ENCODE peak calls at places on chromosomes 4 and X, in ten cellular contexts. H, U, A, E, C, R, B, N, L and T are unnamed samples.
A peak's percentile ranks its signal among the peaks of the same experiment; 100 is the strongest.

GRCh38 chr4:8740666-8741395 is 130.8 kb downstream of the HMX1 start:
- DNase-seq in H (no peak), U (no peak), A (no peak), E (peak; percentile 34), C (no peak), R (no peak), B (no peak), N (no peak), L (peak; percentile 16), T (no peak)

GRCh38 chr4:123446791-123447474 is 50.3 kb downstream of the SPRY1 start:
- DNase-seq in H (no peak), U (no peak), A (no peak), E (no peak), C (no peak), R (no peak), B (no peak), N (no peak), L (no peak), T (peak; percentile 56)

GRCh38 chrX:17635231-17635630 is 102.1 kb upstream of the SCML1 start:
- DNase-seq in H (no peak), U (no peak), A (no peak), E (no peak), C (peak; percentile 18), R (peak; percentile 45), B (no peak), N (peak; percentile 37), L (no peak), T (peak; percentile 28)

GRCh38 chr4:102675142-102675541 is 85.6 kb downstream of the MANBA start:
- DNase-seq in H (no peak), U (no peak), A (no peak), E (no peak), C (peak; percentile 72), R (peak; percentile 77), B (no peak), N (no peak), L (no peak), T (peak; percentile 62)

GRCh38 chr4:124899997-124900396 is 187.5 kb upstream of the ANKRD50 start:
- DNase-seq in H (no peak), U (no peak), A (no peak), E (no peak), C (no peak), R (no peak), B (no peak), N (no peak), L (no peak), T (no peak)

GRCh38 chr4:16860506-16860905 is 37.9 kb downstream of the LDB2 start:
- DNase-seq in H (no peak), U (no peak), A (no peak), E (no peak), C (peak; percentile 98), R (no peak), B (no peak), N (no peak), L (no peak), T (peak; percentile 73)

GRCh38 chrX:20042221-20042620 is 51.4 kb upstream of the BCLAF3 start:
- DNase-seq in H (no peak), U (no peak), A (no peak), E (no peak), C (no peak), R (no peak), B (no peak), N (no peak), L (no peak), T (no peak)

GRCh38 chr4:28702571-28702970 is 1841.9 kb downstream of the STIM2 start:
- DNase-seq in H (no peak), U (no peak), A (no peak), E (no peak), C (peak; percentile 4), R (no peak), B (no peak), N (no peak), L (no peak), T (no peak)

GRCh38 chr4:7892212-7893019 is 47.2 kb downstream of the AFAP1 start:
- DNase-seq in H (no peak), U (no peak), A (no peak), E (no peak), C (peak; percentile 98), R (no peak), B (no peak), N (peak; percentile 36), L (no peak), T (no peak)

GRCh38 chr4:184649971-184650855 is 675 bp downstream of the PRIMPOL start:
- DNase-seq in H (no peak), U (no peak), A (no peak), E (no peak), C (peak; percentile 65), R (peak; percentile 44), B (no peak), N (peak; percentile 29), L (peak; percentile 35), T (peak; percentile 47)

GRCh38 chr4:73770917-73771316 is 30.5 kb downstream of the CXCL8 start:
- DNase-seq in H (no peak), U (no peak), A (no peak), E (no peak), C (no peak), R (no peak), B (no peak), N (no peak), L (no peak), T (peak; percentile 8)

DNA sequence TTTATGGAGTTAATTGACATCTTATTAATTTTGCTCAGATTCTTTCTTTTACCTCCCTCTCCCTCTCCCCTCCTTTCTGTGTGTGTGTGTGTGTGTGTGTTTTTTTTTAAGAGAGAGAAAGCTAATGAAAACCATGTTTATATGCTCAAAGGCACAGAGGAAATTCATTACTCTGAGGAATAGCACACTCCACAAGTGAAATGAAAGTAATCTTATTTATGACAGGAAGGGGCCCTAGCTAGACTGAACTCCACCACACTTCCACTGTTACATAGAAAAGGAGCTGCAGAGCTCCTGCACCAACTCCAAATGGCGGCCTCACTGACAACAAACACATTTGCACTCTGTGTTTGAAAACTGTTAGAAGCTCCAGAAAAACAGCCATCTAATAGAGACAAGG is 150.6 kb downstream of the RASL11B start:
- DNase-seq in H (no peak), U (no peak), A (no peak), E (no peak), C (peak; percentile 30), R (peak; percentile 34), B (no peak), N (no peak), L (no peak), T (peak; percentile 65)
- H3K27ac ChIP-seq in H (peak overlapping the region; percentile 31), U (no peak overlapping the region), A (peak overlapping the region; percentile 57), E (no peak overlapping the region), C (peak overlapping the region; percentile 45), R (peak overlapping the region; percentile 77), B (peak overlapping the region; percentile 41), N (no peak overlapping the region), L (no peak overlapping the region), T (peak overlapping the region; percentile 38)

GRCh38 chr4:183242291-183242690 is 77.8 kb downstream of the CLDN22 start:
- DNase-seq in H (no peak), U (no peak), A (no peak), E (no peak), C (no peak), R (no peak), B (no peak), N (no peak), L (no peak), T (no peak)

GRCh38 chr4:183241771-183242170 is 78.3 kb downstream of the CLDN22 start:
- DNase-seq in H (no peak), U (no peak), A (no peak), E (no peak), C (no peak), R (no peak), B (no peak), N (no peak), L (no peak), T (peak; percentile 71)

GRCh38 chr4:183240581-183241321 is 79.3 kb downstream of the CLDN22 start:
- DNase-seq in H (no peak), U (no peak), A (no peak), E (no peak), C (no peak), R (no peak), B (no peak), N (no peak), L (no peak), T (peak; percentile 57)

GRCh38 chr4:183241322-183241640 is 78.8 kb downstream of the CLDN22 start:
- DNase-seq in H (no peak), U (no peak), A (no peak), E (no peak), C (peak; percentile 93), R (peak; percentile 22), B (no peak), N (peak; percentile 11), L (no peak), T (no peak)

GRCh38 chr4:183244506-183244905 is 75.6 kb downstream of the CLDN22 start:
- DNase-seq in H (no peak), U (no peak), A (no peak), E (no peak), C (no peak), R (no peak), B (no peak), N (no peak), L (no peak), T (no peak)
- TF ChIP-seq CTCF in H (no peak), U (no peak), A (no peak), E (no peak), C (no peak), R (no peak), B (no peak), N (no peak), L (no peak), T (no peak)

DNA sequence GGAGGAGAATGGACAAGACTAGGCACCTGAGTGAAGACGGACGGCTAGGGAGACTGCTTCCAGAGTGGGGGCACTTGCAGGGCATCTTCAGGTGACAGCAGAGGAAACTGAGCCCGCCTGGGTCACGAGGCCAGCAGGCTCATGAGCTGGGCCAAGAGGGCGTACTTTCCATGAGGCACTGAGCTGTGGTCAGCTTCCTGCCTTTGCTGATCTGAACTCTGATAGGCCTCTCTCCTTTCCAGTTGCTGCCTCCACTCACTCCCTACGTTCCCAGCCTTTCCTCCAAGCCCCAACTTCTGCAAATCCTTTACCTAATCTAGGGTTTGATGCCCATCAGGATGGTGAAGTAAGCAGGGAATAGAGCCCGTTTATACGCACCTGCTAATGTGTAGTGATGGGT is 1.4 kb upstream of the L1CAM start:
- DNase-seq in H (peak; percentile 7), U (no peak), A (no peak), E (no peak), C (no peak), R (no peak), B (no peak), N (no peak), L (no peak), T (no peak)
- H3K4me1 ChIP-seq in H (no peaks in the 10 kb centered on the region), U (peaks cover 17% of the 10 kb centered on the region), A (no peaks in the 10 kb centered on the region), E (peaks cover 4% of the 10 kb centered on the region), C (no peaks in the 10 kb centered on the region), R (no peaks in the 10 kb centered on the region), B (peaks cover 5% of the 10 kb centered on the region), N (peaks cover 21% of the 10 kb centered on the region), L (peaks cover 14% of the 10 kb centered on the region), T (no peaks in the 10 kb centered on the region)

GRCh38 chr4:185965456-185966384 is 103.2 kb upstream of the TLR3 start:
- DNase-seq in H (no peak), U (no peak), A (no peak), E (no peak), C (no peak), R (no peak), B (peak; percentile 7), N (no peak), L (no peak), T (no peak)

GRCh38 chr4:185969657-185970056 is 99.3 kb upstream of the TLR3 start:
- DNase-seq in H (no peak), U (no peak), A (no peak), E (no peak), C (no peak), R (no peak), B (no peak), N (no peak), L (no peak), T (no peak)

GRCh38 chr4:185966549-185966948 is 102.4 kb upstream of the TLR3 start:
- DNase-seq in H (no peak), U (no peak), A (no peak), E (no peak), C (no peak), R (no peak), B (no peak), N (no peak), L (no peak), T (no peak)

GRCh38 chr4:185966997-185967775 is 101.8 kb upstream of the TLR3 start:
- DNase-seq in H (no peak), U (no peak), A (no peak), E (no peak), C (no peak), R (no peak), B (no peak), N (no peak), L (no peak), T (no peak)
- H3K27ac ChIP-seq in H (peak overlapping the region; percentile 72), U (no peak overlapping the region), A (peak overlapping the region; percentile 71), E (no peak overlapping the region), C (no peak overlapping the region), R (no peak overlapping the region), B (peak overlapping the region; percentile 49), N (no peak overlapping the region), L (no peak overlapping the region), T (peak overlapping the region; percentile 56)